ENCODE peak calls at places on chromosome 4, in six cellular contexts. One of them, this sample, is unnamed.

GRCh38 chr4:79982587-79983327 is 90.3 kb downstream of the ANTXR2 start:
- DNase-seq in fibroblast of mammary gland: no peak
- DNase-seq in pancreas: no peak
- DNase-seq in stimulated activated CD4-positive, alpha-beta T cell treated with anti-CD3 and anti-CD28 coated beads, Interleukin-4, amount 100 ng/mL, for 4 hours: no peak
- DNase-seq in DMS153: no peak
- DNase-seq in PC-9: no peak
- DNase-seq in this sample: no peak

GRCh38 chr4:147984065-147984777 is 252.3 kb downstream of the ARHGAP10 start:
- DNase-seq in fibroblast of mammary gland: peak
- DNase-seq in DMS153: no peak
- DNase-seq in pancreas: no peak
- DNase-seq in PC-9: no peak
- DNase-seq in stimulated activated CD4-positive, alpha-beta T cell treated with anti-CD3 and anti-CD28 coated beads, Interleukin-4, amount 100 ng/mL, for 4 hours: no peak
- DNase-seq in this sample: no peak

GRCh38 chr4:184061582-184061981 is 156.1 kb downstream of the ENPP6 start:
- DNase-seq in fibroblast of mammary gland: no peak
- DNase-seq in DMS153: no peak
- DNase-seq in pancreas: no peak
- DNase-seq in PC-9: no peak
- DNase-seq in stimulated activated CD4-positive, alpha-beta T cell treated with anti-CD3 and anti-CD28 coated beads, Interleukin-4, amount 100 ng/mL, for 4 hours: no peak
- DNase-seq in this sample: no peak

GRCh38 chr4:173189117-173189693 is 20.6 kb downstream of the GALNT7 start:
- DNase-seq in PC-9: no peak
- DNase-seq in pancreas: no peak
- DNase-seq in stimulated activated CD4-positive, alpha-beta T cell treated with anti-CD3 and anti-CD28 coated beads, Interleukin-4, amount 100 ng/mL, for 4 hours: no peak
- DNase-seq in DMS153: no peak
- DNase-seq in fibroblast of mammary gland: peak
- DNase-seq in this sample: no peak

GRCh38 chr4:186472948-186473347 is 82.4 kb downstream of the MTNR1A start:
- DNase-seq in pancreas: no peak
- DNase-seq in DMS153: no peak
- DNase-seq in fibroblast of mammary gland: peak
- DNase-seq in PC-9: no peak
- DNase-seq in stimulated activated CD4-positive, alpha-beta T cell treated with anti-CD3 and anti-CD28 coated beads, Interleukin-4, amount 100 ng/mL, for 4 hours: no peak
- DNase-seq in this sample: no peak

GRCh38 chr4:148067307-148067916 is 335.5 kb downstream of the ARHGAP10 start:
- DNase-seq in PC-9: no peak
- DNase-seq in stimulated activated CD4-positive, alpha-beta T cell treated with anti-CD3 and anti-CD28 coated beads, Interleukin-4, amount 100 ng/mL, for 4 hours: no peak
- DNase-seq in pancreas: no peak
- DNase-seq in DMS153: no peak
- DNase-seq in fibroblast of mammary gland: no peak
- DNase-seq in this sample: no peak

GRCh38 chr4:2728806-2729532 is 27.2 kb downstream of the TNIP2 start:
- DNase-seq in PC-9: no peak
- DNase-seq in DMS153: no peak
- DNase-seq in fibroblast of mammary gland: no peak
- DNase-seq in pancreas: no peak
- DNase-seq in stimulated activated CD4-positive, alpha-beta T cell treated with anti-CD3 and anti-CD28 coated beads, Interleukin-4, amount 100 ng/mL, for 4 hours: no peak
- DNase-seq in this sample: no peak

GRCh38 chr4:177487977-177488376 is 45.7 kb upstream of the AGA start:
- DNase-seq in DMS153: no peak
- DNase-seq in stimulated activated CD4-positive, alpha-beta T cell treated with anti-CD3 and anti-CD28 coated beads, Interleukin-4, amount 100 ng/mL, for 4 hours: no peak
- DNase-seq in fibroblast of mammary gland: no peak
- DNase-seq in PC-9: no peak
- DNase-seq in pancreas: no peak
- DNase-seq in this sample: no peak

GRCh38 chr4:124931050-124931449 is 218.5 kb upstream of the ANKRD50 start:
- DNase-seq in pancreas: no peak
- DNase-seq in PC-9: no peak
- DNase-seq in fibroblast of mammary gland: peak
- DNase-seq in DMS153: no peak
- DNase-seq in stimulated activated CD4-positive, alpha-beta T cell treated with anti-CD3 and anti-CD28 coated beads, Interleukin-4, amount 100 ng/mL, for 4 hours: no peak
- DNase-seq in this sample: no peak

GRCh38 chr4:135418353-135418752 is 1216.8 kb upstream of the PABPC4L start:
- DNase-seq in stimulated activated CD4-positive, alpha-beta T cell treated with anti-CD3 and anti-CD28 coated beads, Interleukin-4, amount 100 ng/mL, for 4 hours: no peak
- DNase-seq in PC-9: no peak
- DNase-seq in DMS153: no peak
- DNase-seq in fibroblast of mammary gland: no peak
- DNase-seq in pancreas: no peak
- DNase-seq in this sample: no peak

GRCh38 chr4:110515676-110516075 is 39.7 kb downstream of the ENPEP start:
- DNase-seq in DMS153: peak
- DNase-seq in PC-9: no peak
- DNase-seq in fibroblast of mammary gland: no peak
- DNase-seq in pancreas: peak
- DNase-seq in stimulated activated CD4-positive, alpha-beta T cell treated with anti-CD3 and anti-CD28 coated beads, Interleukin-4, amount 100 ng/mL, for 4 hours: no peak
- DNase-seq in this sample: no peak

GRCh38 chr4:93814722-93815121 is 13.8 kb upstream of the ATOH1 start:
- DNase-seq in pancreas: no peak
- DNase-seq in fibroblast of mammary gland: no peak
- DNase-seq in PC-9: no peak
- DNase-seq in stimulated activated CD4-positive, alpha-beta T cell treated with anti-CD3 and anti-CD28 coated beads, Interleukin-4, amount 100 ng/mL, for 4 hours: no peak
- DNase-seq in DMS153: no peak
- DNase-seq in this sample: no peak

GRCh38 chr4:51842554-51843308 is at the start of gene DCUN1D4:
- DNase-seq in stimulated activated CD4-positive, alpha-beta T cell treated with anti-CD3 and anti-CD28 coated beads, Interleukin-4, amount 100 ng/mL, for 4 hours: peak
- DNase-seq in PC-9: peak
- DNase-seq in pancreas: peak
- DNase-seq in DMS153: peak
- DNase-seq in fibroblast of mammary gland: peak
- DNase-seq in this sample: peak

GRCh38 chr4:59518005-59518823 is 1681.9 kb upstream of the ADGRL3 start:
- DNase-seq in stimulated activated CD4-positive, alpha-beta T cell treated with anti-CD3 and anti-CD28 coated beads, Interleukin-4, amount 100 ng/mL, for 4 hours: no peak
- DNase-seq in pancreas: no peak
- DNase-seq in DMS153: no peak
- DNase-seq in PC-9: no peak
- DNase-seq in fibroblast of mammary gland: no peak
- DNase-seq in this sample: no peak

GRCh38 chr4:16676247-16676646 is 222.2 kb downstream of the LDB2 start:
- DNase-seq in DMS153: no peak
- DNase-seq in PC-9: no peak
- DNase-seq in fibroblast of mammary gland: no peak
- DNase-seq in pancreas: no peak
- DNase-seq in stimulated activated CD4-positive, alpha-beta T cell treated with anti-CD3 and anti-CD28 coated beads, Interleukin-4, amount 100 ng/mL, for 4 hours: no peak
- DNase-seq in this sample: no peak

GRCh38 chr4:101393256-101393655 is 45.9 kb upstream of the PPP3CA start:
- DNase-seq in stimulated activated CD4-positive, alpha-beta T cell treated with anti-CD3 and anti-CD28 coated beads, Interleukin-4, amount 100 ng/mL, for 4 hours: no peak
- DNase-seq in DMS153: no peak
- DNase-seq in pancreas: no peak
- DNase-seq in fibroblast of mammary gland: peak
- DNase-seq in PC-9: peak
- DNase-seq in this sample: no peak

GRCh38 chr4:8664976-8665375 is 72.4 kb downstream of the CPZ start:
- DNase-seq in pancreas: no peak
- DNase-seq in DMS153: no peak
- DNase-seq in stimulated activated CD4-positive, alpha-beta T cell treated with anti-CD3 and anti-CD28 coated beads, Interleukin-4, amount 100 ng/mL, for 4 hours: no peak
- DNase-seq in PC-9: no peak
- DNase-seq in fibroblast of mammary gland: no peak
- DNase-seq in this sample: no peak

GRCh38 chr4:118318931-118319330 is 33.9 kb downstream of the PRSS12 start:
- DNase-seq in DMS153: no peak
- DNase-seq in fibroblast of mammary gland: no peak
- DNase-seq in pancreas: no peak
- DNase-seq in PC-9: no peak
- DNase-seq in stimulated activated CD4-positive, alpha-beta T cell treated with anti-CD3 and anti-CD28 coated beads, Interleukin-4, amount 100 ng/mL, for 4 hours: no peak
- DNase-seq in this sample: no peak

GRCh38 chr4:5884804-5885203 is 8.1 kb downstream of the CRMP1 start:
- DNase-seq in fibroblast of mammary gland: no peak
- DNase-seq in DMS153: no peak
- DNase-seq in pancreas: no peak
- DNase-seq in stimulated activated CD4-positive, alpha-beta T cell treated with anti-CD3 and anti-CD28 coated beads, Interleukin-4, amount 100 ng/mL, for 4 hours: no peak
- DNase-seq in PC-9: no peak
- DNase-seq in this sample: no peak

GRCh38 chr4:146638801-146639351 is at the start of gene POU4F2:
- DNase-seq in fibroblast of mammary gland: peak
- DNase-seq in DMS153: no peak
- DNase-seq in PC-9: no peak
- DNase-seq in stimulated activated CD4-positive, alpha-beta T cell treated with anti-CD3 and anti-CD28 coated beads, Interleukin-4, amount 100 ng/mL, for 4 hours: no peak
- DNase-seq in pancreas: no peak
- DNase-seq in this sample: no peak

GRCh38 chr4:61246003-61246402 is 45.9 kb downstream of the ADGRL3 start:
- DNase-seq in stimulated activated CD4-positive, alpha-beta T cell treated with anti-CD3 and anti-CD28 coated beads, Interleukin-4, amount 100 ng/mL, for 4 hours: no peak
- DNase-seq in pancreas: no peak
- DNase-seq in PC-9: no peak
- DNase-seq in DMS153: no peak
- DNase-seq in fibroblast of mammary gland: no peak
- DNase-seq in this sample: no peak

GRCh38 chr4:59024257-59024656 is 1914.1 kb upstream of the IGFBP7 start:
- DNase-seq in pancreas: no peak
- DNase-seq in stimulated activated CD4-positive, alpha-beta T cell treated with anti-CD3 and anti-CD28 coated beads, Interleukin-4, amount 100 ng/mL, for 4 hours: no peak
- DNase-seq in PC-9: no peak
- DNase-seq in DMS153: no peak
- DNase-seq in fibroblast of mammary gland: no peak
- DNase-seq in this sample: no peak

GRCh38 chr4:151698213-151698612 is 62.6 kb downstream of the GATB start:
- DNase-seq in DMS153: no peak
- DNase-seq in pancreas: no peak
- DNase-seq in fibroblast of mammary gland: no peak
- DNase-seq in PC-9: no peak
- DNase-seq in stimulated activated CD4-positive, alpha-beta T cell treated with anti-CD3 and anti-CD28 coated beads, Interleukin-4, amount 100 ng/mL, for 4 hours: no peak
- DNase-seq in this sample: no peak

GRCh38 chr4:145019346-145019745 is 78.7 kb downstream of the ANAPC10 start:
- DNase-seq in DMS153: no peak
- DNase-seq in fibroblast of mammary gland: no peak
- DNase-seq in pancreas: no peak
- DNase-seq in stimulated activated CD4-positive, alpha-beta T cell treated with anti-CD3 and anti-CD28 coated beads, Interleukin-4, amount 100 ng/mL, for 4 hours: no peak
- DNase-seq in PC-9: no peak
- DNase-seq in this sample: no peak